ENCODE peak calls at places on chromosomes 16 and 17, in nine cellular contexts. S is stimulated activated CD4-positive, alpha-beta T cell treated with anti-CD3 and anti-CD28 coated beads, Interleukin-4, amount 100 ng/mL, for 24 hours; O is activated T-helper 1 cell treated with Interleukin-2 at 50 U/mL for 16 hours; F is naive B cell; Z is NCI-H2029; A is GM12865; Y is EL; M is GM23248; U is HT1080. D is an unnamed sample.

GRCh38 chr16:56851671-56852400 is 13.2 kb upstream of the SLC12A3 start:
- DNase-seq in Z (no peak), M (peak; percentile 60), S (no peak), F (no peak), A (peak; percentile 33), Y (no peak), O (no peak), U (no peak), D (no peak)

GRCh38 chr17:73430165-73430680 is 118.4 kb upstream of the CDC42EP4 start:
- DNase-seq in U (no peak), Z (peak; percentile 16), M (no peak), S (no peak), Y (no peak), O (no peak), A (no peak), F (no peak), D (no peak)

GRCh38 chr17:16934836-16935235 is 37.1 kb downstream of the TNFRSF13B start:
- DNase-seq in S (no peak), Y (no peak), O (no peak), M (no peak), U (no peak), A (no peak), Z (no peak), F (no peak), D (no peak)

GRCh38 chr16:30659507-30660423 is 1.5 kb downstream of the FBRS start:
- DNase-seq in F (peak; percentile 56), U (no peak), O (peak; percentile 19), S (peak; percentile 39), M (peak; percentile 48), A (peak; percentile 66), Y (peak; percentile 29), Z (no peak), D (no peak)

GRCh38 chr17:58306131-58306951 is 22.3 kb downstream of the TSPOAP1 start:
- DNase-seq in F (no peak), Y (no peak), Z (no peak), S (no peak), A (no peak), M (no peak), O (no peak), U (no peak), D (no peak)

GRCh38 chr16:24635900-24636610 is 93.4 kb upstream of the TNRC6A start:
- DNase-seq in S (no peak), U (peak; percentile 88), Y (peak; percentile 97), Z (peak; percentile 38), O (no peak), M (peak; percentile 90), A (no peak), F (no peak), D (peak; percentile 54)

GRCh38 chr17:76682306-76682705 is 28.5 kb downstream of the MXRA7 start:
- DNase-seq in Z (no peak), S (no peak), M (peak; percentile 44), Y (no peak), U (no peak), A (no peak), F (no peak), O (no peak), D (no peak)

GRCh38 chr16:64121473-64121872 is 1000.4 kb downstream of the CDH11 start:
- DNase-seq in Y (peak; percentile 47), M (peak; percentile 68), A (no peak), U (peak; percentile 76), Z (no peak), O (no peak), F (no peak), S (no peak), D (no peak)

GRCh38 chr17:53996896-53997295 is 174.2 kb downstream of the KIF2B start:
- DNase-seq in Y (no peak), A (no peak), U (no peak), S (no peak), M (no peak), F (no peak), O (no peak), Z (no peak), D (no peak)

GRCh38 chr16:11009027-11009755 is 64.8 kb downstream of the CLEC16A start:
- DNase-seq in F (no peak), Y (no peak), S (no peak), U (no peak), M (no peak), A (no peak), Z (no peak), O (no peak), D (no peak)

GRCh38 chr16:87924937-87925670 is 11.2 kb downstream of the CA5A start:
- DNase-seq in Z (peak; percentile 77), A (no peak), S (no peak), U (no peak), Y (no peak), M (no peak), F (no peak), O (no peak), D (no peak)

GRCh38 chr17:36152639-36153120 is 23.8 kb downstream of the TBC1D3B start:
- DNase-seq in Y (no peak), U (no peak), S (no peak), O (no peak), M (peak; percentile 34), Z (no peak), A (no peak), F (no peak), D (no peak)

GRCh38 chr17:7478276-7479138 is 924 bp downstream of the ZBTB4 start:
- DNase-seq in F (peak; percentile 59), Y (peak; percentile 50), S (peak; percentile 54), O (peak; percentile 54), Z (no peak), U (no peak), M (peak; percentile 76), A (peak; percentile 45), D (no peak)

GRCh38 chr17:55451758-55452468 is 30.3 kb upstream of the MMD start:
- DNase-seq in F (no peak), A (no peak), U (no peak), Z (no peak), Y (peak; percentile 41), O (no peak), M (peak; percentile 45), S (no peak), D (no peak)

GRCh38 chr17:58640202-58640601 is 51.6 kb downstream of the TEX14 start:
- DNase-seq in A (no peak), Z (no peak), U (no peak), O (no peak), M (no peak), Y (no peak), S (no peak), F (no peak), D (no peak)

GRCh38 chr17:56284501-56284900 is 131.2 kb downstream of the ANKFN1 start:
- DNase-seq in O (no peak), M (no peak), Z (no peak), Y (no peak), A (no peak), U (no peak), S (no peak), F (no peak), D (no peak)

GRCh38 chr16:86941731-86942468 is 363.6 kb downstream of the FOXL1 start:
- DNase-seq in A (no peak), O (no peak), S (no peak), F (no peak), U (no peak), Z (no peak), Y (no peak), M (no peak), D (no peak)

GRCh38 chr16:89711601-89712475 is 8.9 kb downstream of the VPS9D1 start:
- DNase-seq in S (peak; percentile 84), O (peak; percentile 35), M (peak; percentile 84), A (peak; percentile 91), U (no peak), Z (no peak), Y (peak; percentile 66), F (peak; percentile 61), D (no peak)

GRCh38 chr16:27994686-27995085 is 68.8 kb downstream of the GSG1L start:
- DNase-seq in U (no peak), M (no peak), Z (no peak), A (no peak), F (no peak), O (no peak), Y (no peak), S (no peak), D (no peak)

GRCh38 chr17:27562777-27563455 is 68.1 kb upstream of the LGALS9 start:
- DNase-seq in S (no peak), U (no peak), F (no peak), A (no peak), Y (no peak), Z (no peak), M (peak; percentile 36), O (no peak), D (no peak)

GRCh38 chr16:24525970-24526559 is 13.3 kb upstream of the RBBP6 start:
- DNase-seq in U (peak; percentile 25), Z (no peak), Y (peak; percentile 81), S (no peak), M (peak; percentile 82), F (no peak), A (no peak), O (no peak), D (no peak)

GRCh38 chr16:73615256-73615655 is 567.3 kb upstream of the ZFHX3 start:
- DNase-seq in F (no peak), Z (no peak), A (no peak), M (no peak), U (no peak), S (no peak), Y (no peak), O (no peak), D (no peak)

GRCh38 chr17:33464669-33465275 is 171.7 kb upstream of the ASIC2 start:
- DNase-seq in F (no peak), Y (no peak), U (no peak), A (no peak), S (no peak), M (no peak), Z (no peak), O (no peak), D (no peak)

GRCh38 chr17:37759014-37759637 is 14.3 kb upstream of the HNF1B start:
- DNase-seq in S (no peak), F (no peak), A (no peak), Z (no peak), M (no peak), O (no peak), U (no peak), Y (no peak), D (no peak)

GRCh38 chr17:17381438-17382059 is 78.4 kb downstream of the NT5M start:
- DNase-seq in M (no peak), Z (no peak), F (no peak), S (no peak), O (no peak), A (no peak), Y (no peak), U (no peak), D (no peak)

GRCh38 chr17:39765766-39766165 is 28.0 kb downstream of the GRB7 start:
- DNase-seq in S (no peak), O (no peak), Y (no peak), F (no peak), M (no peak), Z (no peak), A (no peak), U (no peak), D (no peak)

GRCh38 chr17:19939993-19940721 is 37.5 kb downstream of the AKAP10 start:
- DNase-seq in Z (no peak), U (no peak), O (no peak), Y (no peak), A (no peak), F (no peak), M (peak; percentile 24), S (no peak), D (no peak)

GRCh38 chr16:10514369-10515055 is 65.9 kb downstream of the EMP2 start:
- DNase-seq in S (peak; percentile 49), O (no peak), M (peak; percentile 76), A (peak; percentile 72), Z (peak; percentile 58), F (peak; percentile 55), U (peak; percentile 50), Y (peak; percentile 51), D (peak; percentile 14)

GRCh38 chr17:5468075-5468473 is 708 bp downstream of the DHX33 start:
- DNase-seq in F (peak; percentile 1), U (no peak), Y (no peak), A (no peak), Z (no peak), M (no peak), S (peak; percentile 30), O (no peak), D (no peak)

GRCh38 chr16:90004577-90004976 is 14.7 kb downstream of the DBNDD1 start:
- DNase-seq in A (no peak), Z (no peak), S (no peak), U (no peak), Y (peak; percentile 32), M (no peak), F (no peak), O (no peak), D (no peak)

GRCh38 chr16:87186440-87186839 is 130.8 kb downstream of the C16orf95 start:
- DNase-seq in A (no peak), U (no peak), O (no peak), Z (no peak), F (no peak), Y (no peak), S (no peak), M (no peak), D (no peak)